ENCODE peak calls at places on chromosomes 13 and 19, in seven cellular contexts. D is mesenchymal stem cell, N is H9, A is IMR-90, G is H1, Q is neuronal stem cell, V is trophoblast cell. B is an unnamed sample.

GRCh38 chr13:106433066-106433465 is 102.4 kb downstream of the EFNB2 start:
- DNase-seq in D (no peak), N (no peak), A (no peak), G (no peak), Q (no peak), V (peak), B (no peak)

GRCh38 chr19:18226956-18227780 is 930 bp upstream of the PDE4C start:
- DNase-seq in D (no peak), N (no peak), A (no peak), G (no peak), Q (no peak), V (no peak), B (no peak)

GRCh38 chr13:27117947-27118346 is 53.7 kb downstream of the USP12 start:
- DNase-seq in D (no peak), N (no peak), A (no peak), G (no peak), Q (no peak), V (no peak), B (no peak)

GRCh38 chr13:58838615-58839014 is 1207.1 kb downstream of the PCDH17 start:
- DNase-seq in D (no peak), N (no peak), A (no peak), G (no peak), Q (no peak), V (no peak), B (no peak)

GRCh38 chr19:54158812-54159351 is 639 bp downstream of the LENG1 start:
- DNase-seq in D (peak), N (no peak), A (peak), G (no peak), Q (no peak), V (peak), B (no peak)

GRCh38 chr19:55344444-55344843 is 4.8 kb downstream of the KMT5C start:
- DNase-seq in D (no peak), N (no peak), A (no peak), G (no peak), Q (no peak), V (peak), B (no peak)

GRCh38 chr13:59780058-59780457 is 383.7 kb downstream of the DIAPH3 start:
- DNase-seq in D (no peak), N (no peak), A (peak), G (no peak), Q (no peak), V (no peak), B (no peak)

GRCh38 chr13:27820524-27821482 is 28.5 kb downstream of the GSX1 start:
- DNase-seq in D (peak), N (peak), A (no peak), G (peak), Q (no peak), V (no peak), B (no peak)

GRCh38 chr19:57803594-57804325 is 11.0 kb downstream of the ZNF552 start:
- DNase-seq in D (peak), N (peak), A (peak), G (peak), Q (peak), V (peak), B (peak)

GRCh38 chr19:56837004-56837403 is 3.5 kb downstream of the PEG3 start:
- DNase-seq in D (no peak), N (no peak), A (no peak), G (no peak), Q (no peak), V (peak), B (peak)

GRCh38 chr13:52652980-52653303 is 306 bp downstream of the SUGT1 start:
- DNase-seq in D (no peak), N (no peak), A (no peak), G (no peak), Q (no peak), V (no peak), B (no peak)

GRCh38 chr19:44643605-44644390 is at the start of gene PVR:
- DNase-seq in D (peak), N (peak), A (peak), G (peak), Q (peak), V (peak), B (peak)

GRCh38 chr19:31223805-31224534 is 125.3 kb downstream of the TSHZ3 start:
- DNase-seq in D (peak), N (no peak), A (peak), G (no peak), Q (no peak), V (peak), B (no peak)

GRCh38 chr13:49419292-49419691 is 24.6 kb downstream of the CAB39L start:
- DNase-seq in D (no peak), N (no peak), A (peak), G (no peak), Q (no peak), V (no peak), B (no peak)

GRCh38 chr13:89163081-89163480 is 1491.9 kb downstream of the SLITRK5 start:
- DNase-seq in D (no peak), N (no peak), A (no peak), G (no peak), Q (no peak), V (peak), B (no peak)

GRCh38 chr19:48490980-48491792 is 20.4 kb downstream of the LMTK3 start:
- DNase-seq in D (peak), N (peak), A (no peak), G (peak), Q (no peak), V (no peak), B (peak)

GRCh38 chr13:23427342-23428182 is 5.9 kb downstream of the SACS start:
- DNase-seq in D (peak), N (no peak), A (peak), G (peak), Q (no peak), V (peak), B (no peak)

GRCh38 chr19:19554074-19555023 is 16.3 kb downstream of the CILP2 start:
- DNase-seq in D (peak), N (peak), A (peak), G (peak), Q (no peak), V (peak), B (peak)

GRCh38 chr13:97851269-97851668 is 102.2 kb upstream of the IPO5 start:
- DNase-seq in D (peak), N (no peak), A (no peak), G (no peak), Q (no peak), V (no peak), B (peak)

GRCh38 chr13:71830736-71831135 is 36.3 kb downstream of the DACH1 start:
- DNase-seq in D (no peak), N (no peak), A (no peak), G (no peak), Q (no peak), V (no peak), B (peak)

GRCh38 chr13:71515639-71516038 is 351.4 kb downstream of the DACH1 start:
- DNase-seq in D (no peak), N (no peak), A (no peak), G (no peak), Q (no peak), V (no peak), B (no peak)

GRCh38 chr19:32613008-32613407 is 32.0 kb downstream of the PDCD5 start:
- DNase-seq in D (no peak), N (no peak), A (no peak), G (no peak), Q (no peak), V (no peak), B (no peak)
- H3K23ac ChIP-seq in D (no peak), N (no peak), A (no peak), G (no peak), Q (no peak), V (no peak), B (no peak)

GRCh38 chr19:1777149-1777548 is 23.8 kb downstream of the ONECUT3 start:
- DNase-seq in D (no peak), N (peak), A (no peak), G (no peak), Q (no peak), V (no peak), B (no peak)
- H3K23ac ChIP-seq in D (no peak), N (no peak), A (no peak), G (no peak), Q (peak), V (peak), B (no peak)

GRCh38 chr13:109203587-109203986 is 574.2 kb downstream of the MYO16 start:
- DNase-seq in D (no peak), N (no peak), A (no peak), G (no peak), Q (no peak), V (no peak), B (no peak)
- H3K23ac ChIP-seq in D (no peak), N (no peak), A (no peak), G (no peak), Q (no peak), V (no peak), B (no peak)

GRCh38 chr13:38358703-38359102 is 9.1 kb downstream of the UFM1 start:
- DNase-seq in D (no peak), N (no peak), A (no peak), G (no peak), Q (no peak), V (no peak), B (no peak)

GRCh38 chr13:38350114-38350617 is 515 bp downstream of the UFM1 start:
- DNase-seq in D (no peak), N (no peak), A (peak), G (peak), Q (no peak), V (peak), B (peak)

DNA sequence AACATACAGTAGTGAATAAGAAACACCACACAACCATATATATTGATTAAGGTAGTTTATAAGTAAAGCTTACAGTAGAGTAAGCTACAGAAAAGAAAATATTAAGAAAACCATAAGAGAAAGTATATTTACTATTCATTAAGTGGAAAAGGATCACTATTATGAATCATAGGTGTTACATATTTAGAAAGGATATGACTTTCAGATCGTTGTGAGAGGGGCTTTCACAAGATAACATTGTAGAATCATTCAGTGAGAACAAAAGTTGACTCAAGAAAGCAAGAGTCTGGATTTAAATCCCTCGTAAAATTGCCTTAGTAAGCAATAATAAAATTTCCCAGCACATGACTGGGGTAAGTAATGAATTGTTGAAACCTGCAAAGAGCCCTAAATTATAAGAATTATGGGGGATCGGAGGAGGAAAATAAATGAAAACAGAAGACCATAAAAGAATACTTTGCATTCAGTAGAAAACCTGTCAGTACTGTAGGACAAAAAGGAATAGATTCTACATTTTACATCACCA is 6.0 kb downstream of the UFM1 start:
- DNase-seq in D (no peak), N (no peak), A (no peak), G (no peak), Q (no peak), V (no peak), B (no peak)
- H3K23ac ChIP-seq in D (no peak), N (no peak), A (no peak), G (no peak), Q (no peak), V (no peak), B (no peak)

GRCh38 chr13:108345016-108345415 is 75.5 kb downstream of the TNFSF13B start:
- DNase-seq in D (no peak), N (peak), A (no peak), G (no peak), Q (no peak), V (no peak), B (peak)
- H3K23ac ChIP-seq in D (no peak), N (no peak), A (no peak), G (no peak), Q (no peak), V (no peak), B (no peak)

GRCh38 chr19:34308381-34309367 is 54.3 kb downstream of the GARRE1 start:
- DNase-seq in D (no peak), N (no peak), A (no peak), G (no peak), Q (no peak), V (no peak), B (no peak)
- H3K23ac ChIP-seq in D (no peak), N (no peak), A (no peak), G (no peak), Q (no peak), V (no peak), B (no peak)

GRCh38 chr13:111486801-111487200 is 166.4 kb downstream of the TEX29 start:
- DNase-seq in D (no peak), N (no peak), A (no peak), G (no peak), Q (no peak), V (no peak), B (no peak)

GRCh38 chr13:111486331-111486730 is 165.9 kb downstream of the TEX29 start:
- DNase-seq in D (no peak), N (no peak), A (no peak), G (no peak), Q (no peak), V (no peak), B (no peak)

GRCh38 chr13:111484129-111484925 is 163.9 kb downstream of the TEX29 start:
- DNase-seq in D (no peak), N (no peak), A (no peak), G (no peak), Q (no peak), V (no peak), B (no peak)

GRCh38 chr13:111484959-111485358 is 164.5 kb downstream of the TEX29 start:
- DNase-seq in D (no peak), N (no peak), A (no peak), G (no peak), Q (no peak), V (no peak), B (no peak)

GRCh38 chr13:111485491-111486250 is 165.2 kb downstream of the TEX29 start:
- DNase-seq in D (no peak), N (no peak), A (no peak), G (no peak), Q (no peak), V (no peak), B (no peak)
- H3K23ac ChIP-seq in D (no peak), N (no peak), A (no peak), G (no peak), Q (no peak), V (no peak), B (no peak)

DNA sequence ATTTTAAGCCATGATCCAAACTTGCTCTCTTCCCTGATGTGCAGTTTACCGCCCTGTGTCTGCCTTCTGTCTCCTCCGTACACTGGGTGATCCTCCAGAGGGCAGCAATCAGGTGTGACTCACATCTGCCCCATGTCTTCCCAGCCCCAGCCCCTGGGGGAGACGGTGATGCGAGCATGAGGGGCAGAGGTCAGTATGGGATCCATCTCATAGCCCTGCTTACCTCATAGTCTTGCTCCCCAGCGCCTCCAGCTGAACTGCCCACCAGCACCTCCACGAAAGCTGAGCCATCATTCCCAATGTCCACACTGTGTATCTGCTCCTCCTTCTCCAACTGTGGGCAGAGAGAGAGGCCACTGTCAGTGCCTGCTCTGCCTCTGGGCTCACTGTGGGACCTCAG is 14.6 kb downstream of the XRCC1 start:
- DNase-seq in D (peak), N (peak), A (peak), G (no peak), Q (no peak), V (no peak), B (peak)
- H3K23ac ChIP-seq in D (no peak), N (no peak), A (no peak), G (no peak), Q (no peak), V (no peak), B (no peak)

DNA sequence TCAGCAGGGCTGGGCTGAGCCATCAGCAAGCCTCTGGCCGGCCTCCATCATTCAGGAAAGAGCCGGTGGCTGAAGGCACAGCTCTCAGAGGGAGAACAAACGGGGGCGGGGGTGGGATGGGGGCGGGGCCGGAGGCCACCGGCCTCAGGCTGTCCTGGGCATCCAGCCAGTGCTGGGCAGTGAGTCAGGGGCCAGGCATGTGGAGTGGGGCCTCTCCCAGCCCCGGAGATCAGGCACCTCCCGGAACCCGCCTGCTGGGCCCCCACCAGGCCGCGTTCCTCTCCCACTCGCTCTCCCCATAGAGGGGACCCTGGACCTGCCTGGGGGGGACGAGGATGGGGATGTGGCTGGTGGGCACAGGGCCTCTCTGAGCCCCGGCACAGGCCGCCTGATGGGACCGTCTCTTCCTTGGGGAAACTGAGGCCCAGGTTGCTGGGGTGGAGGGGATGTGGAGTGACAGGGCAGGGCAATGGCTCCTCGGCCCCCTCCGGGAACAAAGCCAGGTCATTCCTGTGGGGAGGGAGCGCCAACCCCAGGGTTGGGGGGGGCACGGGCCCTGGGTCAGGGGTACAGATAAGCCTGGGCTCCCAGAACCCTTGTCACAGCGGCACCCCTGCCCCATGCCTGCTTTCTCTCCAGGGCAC is 12.9 kb downstream of the SPC24 start:
- DNase-seq in D (peak), N (peak), A (peak), G (no peak), Q (peak), V (peak), B (peak)
- H3K23ac ChIP-seq in D (peak), N (no peak), A (peak), G (no peak), Q (peak), V (no peak), B (no peak)

B was measured in mesendoderm.